ENCODE peak calls at places on chromosomes 7 and 10, in six cellular contexts. J is aorta, A is upper lobe of right lung, Z is pancreas, D is Caco-2, G is Peyer's patch. W is an unnamed sample.

GRCh38 chr10:69124558-69125121 is 662 bp downstream of the VPS26A start:
- DNase-seq in G (peak; percentile 57), J (peak; percentile 67), A (peak; percentile 68), Z (no peak), D (peak; percentile 64), W (peak; percentile 28)

GRCh38 chr7:16646427-16647081 is 573 bp downstream of the BZW2 start:
- DNase-seq in Z (no peak), A (no peak), J (no peak), G (no peak), D (no peak), W (no peak)

GRCh38 chr7:137209151-137209822 is 134.2 kb downstream of the PTN start:
- DNase-seq in D (no peak), J (no peak), Z (no peak), A (no peak), G (no peak), W (no peak)

GRCh38 chr7:815284-816216 is 16.7 kb upstream of the SUN1 start:
- DNase-seq in J (no peak), D (peak; percentile 86), A (peak; percentile 75), Z (peak; percentile 69), G (no peak), W (peak; percentile 16)

GRCh38 chr7:27269455-27269854 is 26.9 kb downstream of the EVX1 start:
- DNase-seq in D (no peak), A (no peak), J (no peak), G (no peak), Z (no peak), W (no peak)

GRCh38 chr7:130791746-130792145 is 57.7 kb upstream of the KLF14 start:
- DNase-seq in D (no peak), G (no peak), A (no peak), J (no peak), Z (no peak), W (no peak)

GRCh38 chr10:30959855-30960247 is 71.8 kb downstream of the ZNF438 start:
- DNase-seq in G (no peak), D (no peak), A (no peak), Z (no peak), J (no peak), W (no peak)

GRCh38 chr10:11261143-11261542 is 243.5 kb downstream of the CELF2 start:
- DNase-seq in G (no peak), D (no peak), J (no peak), Z (no peak), A (no peak), W (no peak)

GRCh38 chr10:92757066-92757716 is 67.4 kb downstream of the HHEX start:
- DNase-seq in Z (peak; percentile 31), A (peak; percentile 85), J (peak; percentile 96), G (peak; percentile 87), D (peak; percentile 51), W (no peak)

GRCh38 chr10:30589441-30589840 is 40.1 kb downstream of the LYZL2 start:
- DNase-seq in A (peak; percentile 68), J (peak; percentile 60), G (no peak), Z (no peak), D (no peak), W (no peak)

GRCh38 chr10:110681023-110681681 is 37.0 kb downstream of the RBM20 start:
- DNase-seq in G (no peak), Z (peak; percentile 24), J (no peak), D (peak; percentile 69), A (no peak), W (no peak)

GRCh38 chr10:14604181-14605142 is 170.2 kb downstream of the FAM107B start:
- DNase-seq in J (peak; percentile 87), G (peak; percentile 81), Z (peak; percentile 89), A (peak; percentile 92), D (peak; percentile 89), W (peak; percentile 76)

GRCh38 chr10:1206101-1206500 is 149.9 kb downstream of the WDR37 start:
- DNase-seq in Z (no peak), J (no peak), D (no peak), A (peak; percentile 38), G (no peak), W (no peak)

GRCh38 chr10:1203704-1204103 is 147.5 kb downstream of the WDR37 start:
- DNase-seq in J (no peak), Z (no peak), G (no peak), A (peak; percentile 29), D (no peak), W (no peak)

GRCh38 chr10:1205450-1206030 is 149.4 kb downstream of the WDR37 start:
- DNase-seq in J (no peak), Z (no peak), A (peak; percentile 60), D (no peak), G (no peak), W (no peak)

GRCh38 chr10:1203216-1203615 is 147.0 kb downstream of the WDR37 start:
- DNase-seq in D (peak; percentile 82), J (no peak), G (no peak), Z (no peak), A (peak; percentile 51), W (no peak)

GRCh38 chr10:1204434-1205326 is 148.5 kb downstream of the WDR37 start:
- DNase-seq in Z (no peak), A (peak; percentile 53), G (no peak), D (no peak), J (no peak), W (no peak)
- H3K9me3 ChIP-seq in Z (no peaks in the 10 kb centered on the region), A (no peaks in the 10 kb centered on the region), G (no peaks in the 10 kb centered on the region), D (no peaks in the 10 kb centered on the region), J (no peaks in the 10 kb centered on the region), W (no peaks in the 10 kb centered on the region)

DNA sequence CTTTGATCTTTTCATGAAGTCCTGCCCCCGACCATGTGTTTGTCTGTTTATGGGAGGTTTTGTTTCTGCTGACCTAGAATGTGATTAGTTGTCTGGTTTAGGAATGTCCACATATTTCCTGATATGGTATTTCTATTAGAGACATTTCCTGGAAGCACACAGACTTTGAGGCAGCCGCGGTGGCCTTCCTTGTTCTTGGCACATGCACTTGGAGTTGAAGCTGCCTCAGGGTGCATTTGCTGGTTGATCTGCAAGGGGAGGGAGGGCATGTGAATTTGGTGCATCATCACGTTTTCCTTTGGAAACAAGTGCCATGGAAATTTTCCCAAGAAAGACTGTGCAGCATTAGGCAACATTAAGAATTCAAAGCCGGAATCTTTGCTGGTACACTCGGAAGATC is 328.7 kb downstream of the PAXIP1 start:
- DNase-seq in J (no peak), D (no peak), A (no peak), G (no peak), Z (no peak), W (no peak)
- H3K9me3 ChIP-seq in J (peaks cover 2% of the 10 kb centered on the region), D (no peaks in the 10 kb centered on the region), A (no peaks in the 10 kb centered on the region), G (no peaks in the 10 kb centered on the region), Z (no peaks in the 10 kb centered on the region), W (no peaks in the 10 kb centered on the region)

GRCh38 chr7:71682181-71682580 is 550.2 kb downstream of the GALNT17 start:
- DNase-seq in J (no peak), Z (no peak), G (no peak), D (no peak), A (no peak), W (no peak)
- H3K9me3 ChIP-seq in J (no peaks in the 10 kb centered on the region), Z (no peaks in the 10 kb centered on the region), G (no peaks in the 10 kb centered on the region), D (no peaks in the 10 kb centered on the region), A (no peaks in the 10 kb centered on the region), W (no peaks in the 10 kb centered on the region)

DNA sequence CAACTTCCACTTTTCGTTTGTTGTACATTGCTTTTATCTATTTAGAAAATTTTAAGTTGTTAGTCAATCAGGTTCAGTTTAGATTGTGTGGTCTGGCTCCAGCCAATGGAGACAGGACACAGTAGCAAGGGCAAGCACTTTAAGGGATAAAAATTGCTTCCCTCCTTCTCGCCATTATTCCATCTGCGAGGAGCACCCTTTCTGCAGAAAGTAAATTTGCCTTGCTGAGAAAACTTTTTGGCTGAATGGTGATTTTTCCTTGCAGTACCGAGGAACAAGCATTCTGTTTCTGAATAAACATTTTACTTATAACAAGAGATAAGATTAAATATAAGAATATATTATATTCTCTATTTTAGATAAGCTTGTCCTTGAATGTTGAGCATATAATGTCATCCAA is 34.5 kb downstream of the VIM start:
- DNase-seq in D (no peak), J (no peak), Z (no peak), A (no peak), G (no peak), W (no peak)
- H3K9me3 ChIP-seq in D (peaks cover 39% of the 10 kb centered on the region), J (peaks cover 6% of the 10 kb centered on the region), Z (no peaks in the 10 kb centered on the region), A (peaks cover 24% of the 10 kb centered on the region), G (no peaks in the 10 kb centered on the region), W (no peaks in the 10 kb centered on the region)

GRCh38 chr7:158260567-158261361 is 326.9 kb downstream of the PTPRN2 start:
- DNase-seq in D (no peak), A (no peak), J (no peak), G (no peak), Z (no peak), W (no peak)
- H3K9me3 ChIP-seq in D (no peaks in the 10 kb centered on the region), A (no peaks in the 10 kb centered on the region), J (peaks cover 1% of the 10 kb centered on the region), G (peaks cover 5% of the 10 kb centered on the region), Z (no peaks in the 10 kb centered on the region), W (no peaks in the 10 kb centered on the region)